ENCODE peak calls at places on chromosome 5, in eight cellular contexts. S is NCI-H1092 treated with DMSO at 0.1 percent for 48 hours, L is memory B cell, U is ovary, Y is sciatic nerve, X is PC-3, K is spleen, J is T follicular helper cell. N is an unnamed sample.

GRCh38 chr5:14413331-14413750 is 168.3 kb upstream of the OTULINL start:
- DNase-seq in S (no peak), L (no peak), U (peak), Y (no peak), X (no peak), K (no peak), J (peak), N (no peak)

GRCh38 chr5:6506631-6507030 is 58.0 kb downstream of the UBE2QL1 start:
- DNase-seq in S (no peak), L (no peak), U (no peak), Y (no peak), X (no peak), K (no peak), J (no peak), N (no peak)

GRCh38 chr5:23318166-23318565 is 189.2 kb upstream of the PRDM9 start:
- DNase-seq in S (no peak), L (no peak), U (no peak), Y (no peak), X (peak), K (no peak), J (no peak), N (no peak)

GRCh38 chr5:54415896-54416640 is 39.4 kb upstream of the HSPB3 start:
- DNase-seq in S (no peak), L (no peak), U (no peak), Y (no peak), X (peak), K (no peak), J (no peak), N (no peak)

GRCh38 chr5:132840896-132841818 is 10.7 kb upstream of the SHROOM1 start:
- DNase-seq in S (no peak), L (no peak), U (no peak), Y (no peak), X (peak), K (no peak), J (no peak), N (no peak)

GRCh38 chr5:97067296-97067695 is 75.1 kb downstream of the LIX1 start:
- DNase-seq in S (no peak), L (no peak), U (no peak), Y (no peak), X (no peak), K (no peak), J (no peak), N (no peak)

GRCh38 chr5:95730730-95731570 is at the start of gene RHOBTB3:
- DNase-seq in S (peak), L (peak), U (peak), Y (peak), X (peak), K (peak), J (no peak), N (peak)

GRCh38 chr5:109309326-109310063 is 100.3 kb downstream of the PJA2 start:
- DNase-seq in S (no peak), L (no peak), U (no peak), Y (no peak), X (no peak), K (no peak), J (no peak), N (no peak)

GRCh38 chr5:14105717-14106435 is 37.3 kb upstream of the TRIO start:
- DNase-seq in S (peak), L (no peak), U (no peak), Y (no peak), X (peak), K (no peak), J (no peak), N (no peak)

GRCh38 chr5:168274416-168274815 is 17.0 kb upstream of the WWC1 start:
- DNase-seq in S (no peak), L (no peak), U (no peak), Y (no peak), X (no peak), K (no peak), J (no peak), N (no peak)

GRCh38 chr5:36606437-36607113 is at the start of gene SLC1A3:
- DNase-seq in S (no peak), L (peak), U (peak), Y (peak), X (peak), K (peak), J (no peak), N (peak)

GRCh38 chr5:67305913-67306710 is 109.5 kb upstream of the CD180 start:
- DNase-seq in S (no peak), L (no peak), U (no peak), Y (no peak), X (no peak), K (no peak), J (no peak), N (no peak)

GRCh38 chr5:143693691-143694252 is 118.2 kb upstream of the HMHB1 start:
- DNase-seq in S (no peak), L (no peak), U (no peak), Y (no peak), X (no peak), K (no peak), J (no peak), N (no peak)

GRCh38 chr5:129631946-129632345 is 115.9 kb upstream of the MINAR2 start:
- DNase-seq in S (no peak), L (no peak), U (no peak), Y (no peak), X (no peak), K (no peak), J (no peak), N (no peak)

GRCh38 chr5:13278148-13278547 is 666.3 kb downstream of the DNAH5 start:
- DNase-seq in S (no peak), L (no peak), U (no peak), Y (no peak), X (peak), K (no peak), J (no peak), N (no peak)

GRCh38 chr5:180431932-180432331 is 62.2 kb upstream of the CNOT6 start:
- DNase-seq in S (no peak), L (no peak), U (no peak), Y (no peak), X (no peak), K (no peak), J (no peak), N (no peak)

GRCh38 chr5:120621339-120621738 is 157.2 kb downstream of the PRR16 start:
- DNase-seq in S (no peak), L (no peak), U (no peak), Y (no peak), X (no peak), K (no peak), J (no peak), N (no peak)

GRCh38 chr5:30846171-30846570 is 347.3 kb upstream of the CDH6 start:
- DNase-seq in S (no peak), L (no peak), U (no peak), Y (no peak), X (peak), K (no peak), J (no peak), N (no peak)

GRCh38 chr5:150126921-150127265 is 28.8 kb downstream of the PDGFRB start:
- DNase-seq in S (no peak), L (no peak), U (no peak), Y (no peak), X (no peak), K (no peak), J (no peak), N (no peak)

GRCh38 chr5:135454946-135455345 is 2.8 kb upstream of the TIFAB start:
- DNase-seq in S (no peak), L (no peak), U (no peak), Y (no peak), X (no peak), K (peak), J (no peak), N (no peak)

GRCh38 chr5:96259211-96259772 is 173.8 kb downstream of the PCSK1 start:
- DNase-seq in S (no peak), L (no peak), U (no peak), Y (no peak), X (peak), K (no peak), J (no peak), N (no peak)